ENCODE peak calls at places on chromosomes 2 and 18, in six cellular contexts. J, A, G, L, O and N are unnamed samples.

GRCh38 chr2:160157861-160158813 is 41.9 kb downstream of the ITGB6 start:
- DNase-seq in J (peak; percentile 37), L (peak; percentile 67), A (no peak), G (no peak), O (no peak), N (no peak)

GRCh38 chr2:165833156-165833555 is 39.1 kb upstream of the GALNT3 start:
- DNase-seq in G (no peak), O (no peak), J (peak; percentile 78), A (no peak), L (peak; percentile 74), N (no peak)

GRCh38 chr2:161650116-161651015 is 26.1 kb downstream of the SLC4A10 start:
- DNase-seq in L (no peak), G (no peak), J (no peak), A (no peak), O (no peak), N (no peak)

GRCh38 chr2:73292906-73293533 is 328 bp downstream of the EGR4 start:
- DNase-seq in L (no peak), O (no peak), G (no peak), A (no peak), J (no peak), N (no peak)

GRCh38 chr2:3727397-3728045 is 24.1 kb downstream of the DCDC2C start:
- DNase-seq in O (no peak), A (no peak), G (no peak), J (no peak), L (no peak), N (no peak)

GRCh38 chr2:229582151-229582550 is 132.2 kb downstream of the DNER start:
- DNase-seq in O (no peak), J (no peak), G (no peak), L (no peak), A (no peak), N (no peak)

GRCh38 chr18:51911582-51911981 is 428.4 kb upstream of the DCC start:
- DNase-seq in L (no peak), G (no peak), J (no peak), A (no peak), O (no peak), N (no peak)

GRCh38 chr2:164745012-164745797 is 96.4 kb downstream of the COBLL1 start:
- DNase-seq in J (peak; percentile 8), O (no peak), L (peak; percentile 35), G (no peak), A (no peak), N (no peak)

DNA sequence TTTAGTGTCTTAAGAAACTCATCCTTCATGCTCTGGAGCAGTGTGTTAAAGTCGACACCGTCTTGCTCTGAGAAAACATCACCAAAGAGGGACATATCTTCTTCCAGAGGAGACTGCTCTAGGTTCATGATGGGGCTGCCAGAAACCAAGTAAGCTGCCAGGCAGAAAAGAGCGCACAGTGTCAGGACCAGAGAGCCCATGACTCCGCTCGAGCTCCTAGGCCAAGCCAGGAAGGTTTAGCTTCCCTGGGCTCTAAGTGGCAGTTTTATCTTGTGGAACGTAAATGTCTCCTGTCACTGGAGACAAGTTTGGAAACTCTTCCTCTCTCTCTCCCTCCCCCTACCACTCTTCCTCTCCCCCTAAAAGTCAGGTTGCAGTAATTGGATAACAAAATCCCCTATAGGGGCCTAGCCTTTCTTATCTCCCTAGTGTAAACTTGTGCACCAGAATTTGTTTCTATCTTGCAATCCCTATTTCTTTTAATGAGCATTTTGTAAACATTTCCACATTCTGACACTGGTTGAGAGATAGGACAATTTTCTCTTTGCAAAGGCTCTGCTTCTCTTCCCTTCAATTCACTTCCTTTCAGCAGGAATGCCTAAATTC is at the start of gene BMP10:
- DNase-seq in G (no peak), J (no peak), L (no peak), O (no peak), A (no peak), N (no peak)
- H3K4me3 ChIP-seq in G (no peak within 1 kb of the TSS), J (no peak within 1 kb of the TSS), L (no peak within 1 kb of the TSS), O (no peak within 1 kb of the TSS), A (no peak within 1 kb of the TSS), N (no peak within 1 kb of the TSS)

DNA sequence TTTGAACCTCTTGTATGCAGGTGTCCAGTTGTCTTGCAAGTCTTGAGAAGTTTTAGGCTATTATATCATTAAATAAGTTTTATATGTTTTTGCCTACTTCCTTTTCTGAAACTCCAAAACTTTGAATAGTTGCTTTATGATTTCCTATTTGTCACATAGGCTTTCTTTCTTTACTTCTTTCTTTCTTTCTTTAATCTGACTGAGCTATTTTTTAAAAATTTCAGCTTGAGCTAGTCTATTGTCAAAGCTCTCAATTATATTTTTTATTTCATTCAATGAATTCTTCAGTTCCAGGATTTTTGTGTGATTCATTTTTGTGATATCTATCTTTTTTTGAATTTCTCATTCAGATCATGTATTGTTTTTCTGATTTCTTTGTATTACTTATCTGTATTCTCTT is 102.1 kb upstream of the TMEM178A start:
- DNase-seq in G (no peak), J (no peak), A (no peak), O (no peak), L (no peak), N (no peak)
- H3K9me3 ChIP-seq in G (peaks cover 17% of the 10 kb centered on the region), J (peaks cover 15% of the 10 kb centered on the region), A (peaks cover 47% of the 10 kb centered on the region), O (peaks cover 25% of the 10 kb centered on the region), L (peaks cover 9% of the 10 kb centered on the region), N (peaks cover 28% of the 10 kb centered on the region)

GRCh38 chr2:222320441-222321395 is 21.9 kb upstream of the PAX3 start:
- DNase-seq in O (no peak), L (no peak), A (peak; percentile 59), J (no peak), G (no peak), N (no peak)
- H3K4me3 ChIP-seq in O (peak overlapping the region; percentile 64), L (peak overlapping the region; percentile 43), A (peak overlapping the region; percentile 76), J (peak overlapping the region; percentile 17), G (peak overlapping the region; percentile 67), N (peak overlapping the region; percentile 40)

DNA sequence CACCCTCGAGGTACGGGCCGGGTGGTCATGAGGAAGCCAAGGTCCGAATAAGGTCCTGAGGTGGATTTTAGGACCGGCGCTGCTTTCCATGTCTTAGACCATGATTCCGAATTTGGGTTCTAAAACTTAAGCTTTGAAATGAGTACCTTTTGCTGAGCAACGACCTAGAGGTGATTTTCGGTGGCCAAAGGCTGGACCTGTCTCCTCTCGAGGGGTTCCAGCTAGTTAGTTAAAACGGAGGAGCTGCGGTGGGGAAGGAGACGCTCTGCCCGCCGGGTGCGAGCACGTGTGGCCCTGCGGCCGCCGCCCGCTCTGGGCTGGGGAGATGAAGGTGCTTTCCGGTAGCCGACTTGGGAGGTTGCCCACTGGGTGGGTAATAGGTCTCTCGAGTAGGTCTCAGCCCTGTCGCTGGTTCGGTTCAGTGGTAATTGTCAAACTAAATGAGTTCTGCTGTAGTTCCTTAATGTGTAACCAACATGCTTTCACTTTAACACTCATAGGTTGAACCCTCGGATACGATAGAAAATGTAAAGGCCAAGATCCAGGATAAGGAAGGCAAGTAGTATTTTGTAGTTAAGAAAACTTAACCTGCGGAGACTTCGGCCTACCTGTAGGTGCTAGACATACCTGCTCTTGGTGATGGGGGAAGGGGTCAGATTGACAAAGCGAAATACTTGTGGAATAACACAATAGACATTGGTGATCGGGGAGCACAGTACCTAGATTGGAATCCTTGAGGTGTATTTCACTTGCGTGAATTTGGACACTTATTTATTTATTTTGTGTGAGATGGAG is 572 bp downstream of the RPS27A start:
- DNase-seq in G (peak; percentile 53), O (no peak), J (peak; percentile 21), A (no peak), L (peak; percentile 10), N (peak; percentile 57)
- H3K9me3 ChIP-seq in G (no peaks in the 10 kb centered on the region), O (no peaks in the 10 kb centered on the region), J (no peaks in the 10 kb centered on the region), A (no peaks in the 10 kb centered on the region), L (no peaks in the 10 kb centered on the region), N (no peaks in the 10 kb centered on the region)

GRCh38 chr18:77160515-77160914 is 27.9 kb upstream of the MBP start:
- DNase-seq in O (no peak), G (no peak), L (no peak), A (no peak), J (no peak), N (no peak)

GRCh38 chr18:77161954-77162353 is 29.4 kb upstream of the MBP start:
- DNase-seq in A (no peak), O (no peak), G (no peak), J (no peak), L (no peak), N (no peak)

GRCh38 chr18:77164026-77164425 is 31.4 kb upstream of the MBP start:
- DNase-seq in L (no peak), A (no peak), G (no peak), J (no peak), O (no peak), N (no peak)

GRCh38 chr18:77164762-77165485 is 32.3 kb upstream of the MBP start:
- DNase-seq in O (no peak), A (no peak), L (no peak), J (no peak), G (no peak), N (no peak)

GRCh38 chr18:77162580-77162979 is 30.0 kb upstream of the MBP start:
- DNase-seq in O (no peak), J (no peak), G (no peak), L (no peak), A (no peak), N (no peak)
- H3K4me3 ChIP-seq in O (no peak overlapping the region), J (no peak overlapping the region), G (no peak overlapping the region), L (no peak overlapping the region), A (no peak overlapping the region), N (no peak overlapping the region)

GRCh38 chr18:48947583-48947982 is 3.2 kb downstream of the SMAD7 start:
- DNase-seq in A (peak; percentile 55), J (no peak), L (no peak), G (peak; percentile 51), O (no peak), N (peak; percentile 68)

GRCh38 chr18:48947102-48947501 is 3.7 kb downstream of the SMAD7 start:
- DNase-seq in L (no peak), G (no peak), O (no peak), A (no peak), J (no peak), N (no peak)

GRCh38 chr18:48946329-48946835 is 4.4 kb downstream of the SMAD7 start:
- DNase-seq in A (no peak), O (no peak), G (no peak), L (peak; percentile 89), J (peak; percentile 81), N (no peak)

GRCh38 chr18:48944634-48945033 is 6.1 kb downstream of the SMAD7 start:
- DNase-seq in G (no peak), A (no peak), L (peak; percentile 73), O (no peak), J (peak; percentile 57), N (no peak)

DNA sequence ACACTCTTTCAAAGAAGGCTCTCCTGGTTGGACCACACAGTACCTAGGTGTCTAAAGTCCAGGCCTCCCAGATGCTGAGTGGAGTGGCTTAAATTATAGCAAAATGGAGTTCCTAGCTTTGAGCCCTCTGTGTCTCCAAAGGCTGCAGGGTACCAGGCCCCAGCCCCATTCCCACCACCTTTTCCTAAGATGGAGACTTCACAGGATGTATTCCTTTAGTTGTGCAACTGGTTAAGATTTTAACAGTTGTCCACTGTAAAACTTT is 4.9 kb downstream of the SMAD7 start:
- DNase-seq in J (no peak), L (no peak), A (no peak), O (no peak), G (no peak), N (no peak)
- H3K9me3 ChIP-seq in J (no peaks in the 10 kb centered on the region), L (no peaks in the 10 kb centered on the region), A (no peaks in the 10 kb centered on the region), O (no peaks in the 10 kb centered on the region), G (no peaks in the 10 kb centered on the region), N (no peaks in the 10 kb centered on the region)

GRCh38 chr2:224982226-224982625 is 60.0 kb downstream of the DOCK10 start:
- DNase-seq in J (no peak), G (no peak), L (peak; percentile 23), A (no peak), O (no peak), N (no peak)
- H3K4me3 ChIP-seq in J (no peak overlapping the region), G (peak overlapping the region; percentile 48), L (peak overlapping the region; percentile 15), A (peak overlapping the region; percentile 51), O (peak overlapping the region; percentile 56), N (peak overlapping the region; percentile 38)